ENCODE peak calls at places on chromosomes 1 and 21, in nine cellular contexts. M is CD8-positive, alpha-beta memory T cell; R is SK-N-SH; S is CD8-positive, alpha-beta T cell; I is tibial artery; G is heart right ventricle; W is tibial nerve; Q is caudate nucleus; B is epithelial cell of prostate. Z is an unnamed sample.

GRCh38 chr1:113303252-113303651 is 87.1 kb upstream of the MAGI3 start:
- DNase-seq in I (no peak), Q (no peak), W (no peak), R (no peak), G (no peak), B (no peak), M (no peak), S (no peak), Z (no peak)

GRCh38 chr1:247373721-247374141 is 42.1 kb upstream of the ZNF496 start:
- DNase-seq in Q (no peak), I (peak; percentile 47), B (no peak), G (peak; percentile 54), S (peak; percentile 46), M (peak; percentile 38), R (peak; percentile 38), W (peak; percentile 70), Z (no peak)

GRCh38 chr1:210342986-210343780 is 14.5 kb downstream of the HHAT start:
- DNase-seq in M (no peak), B (no peak), Q (no peak), G (no peak), R (no peak), I (no peak), W (no peak), S (no peak), Z (no peak)

GRCh38 chr1:7646981-7647901 is 123.9 kb upstream of the VAMP3 start:
- DNase-seq in M (peak; percentile 60), B (no peak), S (peak; percentile 60), W (peak; percentile 67), I (peak; percentile 47), R (peak; percentile 94), Q (peak; percentile 24), G (peak; percentile 60), Z (peak; percentile 71)

GRCh38 chr1:203519053-203519770 is 25.3 kb downstream of the OPTC start:
- DNase-seq in G (no peak), W (no peak), B (peak; percentile 52), M (no peak), S (no peak), Q (no peak), R (no peak), I (no peak), Z (no peak)

GRCh38 chr1:195866383-195867222 is 741.6 kb downstream of the KCNT2 start:
- DNase-seq in R (no peak), I (no peak), M (no peak), B (no peak), W (no peak), Q (no peak), G (no peak), S (no peak), Z (no peak)

GRCh38 chr1:38474738-38475623 is 384.6 kb downstream of the RRAGC start:
- DNase-seq in S (no peak), G (no peak), W (no peak), Q (no peak), M (no peak), I (no peak), R (no peak), B (no peak), Z (no peak)

GRCh38 chr1:245825128-245825901 is 670.5 kb downstream of the KIF26B start:
- DNase-seq in S (no peak), G (peak; percentile 10), B (no peak), M (no peak), R (no peak), W (no peak), I (no peak), Q (no peak), Z (no peak)

GRCh38 chr1:98289296-98289695 is 368.5 kb upstream of the DPYD start:
- DNase-seq in S (no peak), W (no peak), M (no peak), G (no peak), I (no peak), Q (no peak), R (no peak), B (no peak), Z (no peak)

GRCh38 chr1:48002142-48002541 is 5.0 kb upstream of the TRABD2B start:
- DNase-seq in R (no peak), B (no peak), M (no peak), I (no peak), G (no peak), Q (no peak), S (no peak), W (no peak), Z (no peak)

GRCh38 chr1:89578151-89578550 is 53.5 kb downstream of the LRRC8B start:
- DNase-seq in M (no peak), G (no peak), W (no peak), Q (no peak), I (no peak), S (no peak), R (no peak), B (no peak), Z (no peak)

GRCh38 chr1:171433451-171433850 is 51.9 kb upstream of the PRRC2C start:
- DNase-seq in Q (no peak), M (no peak), R (no peak), B (peak; percentile 54), I (no peak), G (no peak), W (no peak), S (no peak), Z (no peak)

GRCh38 chr21:45050361-45050785 is 24.0 kb upstream of the ADARB1 start:
- DNase-seq in S (no peak), G (no peak), I (peak; percentile 93), Q (no peak), B (no peak), M (no peak), W (no peak), R (no peak), Z (peak; percentile 22)

GRCh38 chr1:71919812-71920509 is 362.4 kb downstream of the NEGR1 start:
- DNase-seq in S (no peak), Q (no peak), M (no peak), R (no peak), B (no peak), I (no peak), W (no peak), G (no peak), Z (no peak)

GRCh38 chr1:200267937-200268336 is 141.9 kb downstream of the ZNF281 start:
- DNase-seq in M (no peak), G (no peak), Q (no peak), S (no peak), B (no peak), R (no peak), I (no peak), W (no peak), Z (no peak)

GRCh38 chr1:199460933-199461332 is 566.6 kb upstream of the NR5A2 start:
- DNase-seq in R (no peak), M (no peak), S (no peak), Q (no peak), G (no peak), W (peak; percentile 6), I (no peak), B (no peak), Z (no peak)

GRCh38 chr1:25875856-25876692 is 566 bp upstream of the PAQR7 start:
- DNase-seq in Q (no peak), R (no peak), I (no peak), W (no peak), S (no peak), B (no peak), G (no peak), M (no peak), Z (no peak)

GRCh38 chr1:53314096-53314495 is 13.8 kb downstream of the LRP8 start:
- DNase-seq in G (no peak), S (no peak), Q (no peak), R (no peak), I (no peak), M (no peak), B (no peak), W (no peak), Z (no peak)

GRCh38 chr21:43637530-43637929 is 21.8 kb downstream of the HSF2BP start:
- DNase-seq in M (no peak), R (no peak), B (no peak), I (no peak), G (no peak), Q (no peak), W (no peak), S (no peak), Z (no peak)

GRCh38 chr1:54407201-54407956 is 1.2 kb upstream of the SSBP3 start:
- DNase-seq in B (peak; percentile 80), Q (peak; percentile 53), I (peak; percentile 83), R (peak; percentile 75), S (peak; percentile 52), G (peak; percentile 87), W (peak; percentile 85), M (peak; percentile 50), Z (peak; percentile 38)

GRCh38 chr21:41777934-41778815 is 11.3 kb upstream of the RIPK4 start:
- DNase-seq in R (peak; percentile 81), G (peak; percentile 84), I (peak; percentile 92), Q (peak; percentile 19), M (no peak), W (peak; percentile 96), S (no peak), B (no peak), Z (peak; percentile 61)
- H3K27ac ChIP-seq in R (peak overlapping the region; percentile 6), G (no peak overlapping the region), I (peak overlapping the region; percentile 74), Q (no peak overlapping the region), M (no peak overlapping the region), W (no peak overlapping the region), S (no peak overlapping the region), B (peak overlapping the region; percentile 57), Z (no peak overlapping the region)

DNA sequence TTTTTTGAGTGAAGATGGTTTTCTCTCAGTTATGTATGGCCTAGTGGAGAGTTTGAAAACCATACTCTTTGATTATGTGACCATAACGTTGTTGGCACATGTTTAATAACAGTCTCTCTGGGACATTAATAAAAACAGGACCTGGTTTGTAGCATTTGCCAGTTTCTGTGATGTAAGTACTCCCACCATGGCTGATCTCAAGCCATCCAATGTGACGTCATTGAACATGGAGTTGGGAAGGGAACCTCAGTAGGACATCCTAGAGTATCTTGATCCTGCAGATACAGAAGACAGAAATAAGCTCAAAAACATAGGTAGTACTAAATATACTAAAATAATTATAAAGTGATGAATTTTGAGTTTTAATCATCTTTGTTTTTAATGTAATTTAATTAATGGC is 107.0 kb downstream of the ACTL8 start:
- DNase-seq in I (no peak), W (no peak), B (no peak), G (no peak), S (no peak), Q (no peak), R (no peak), M (no peak), Z (no peak)
- H3K27ac ChIP-seq in I (no peak overlapping the region), W (no peak overlapping the region), B (no peak overlapping the region), G (no peak overlapping the region), S (no peak overlapping the region), Q (no peak overlapping the region), R (no peak overlapping the region), M (no peak overlapping the region), Z (no peak overlapping the region)

DNA sequence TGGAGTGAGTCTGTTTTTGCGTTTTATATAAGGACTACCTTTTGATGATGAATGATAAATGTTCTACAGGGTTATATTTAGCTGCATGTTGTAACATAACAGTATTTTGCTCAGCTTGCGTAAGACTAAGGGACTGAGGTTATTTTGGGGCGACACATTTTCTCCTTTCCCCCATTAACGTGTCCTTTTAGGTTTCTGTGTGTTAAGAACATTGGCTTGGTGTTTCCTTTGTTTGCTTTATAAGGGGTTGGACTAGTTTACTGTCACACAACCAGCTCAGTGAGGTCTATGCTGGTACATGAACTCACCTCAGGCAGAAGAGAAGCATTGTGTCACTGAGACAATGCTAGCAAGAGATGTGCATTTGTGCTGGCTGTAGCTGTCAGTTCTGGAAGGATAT is 62.4 kb downstream of the CDC14A start:
- DNase-seq in G (no peak), W (no peak), M (no peak), Q (no peak), S (no peak), B (peak; percentile 10), I (no peak), R (no peak), Z (no peak)
- H3K27ac ChIP-seq in G (no peak overlapping the region), W (no peak overlapping the region), M (peak overlapping the region; percentile 25), Q (no peak overlapping the region), S (no peak overlapping the region), B (no peak overlapping the region), I (no peak overlapping the region), R (no peak overlapping the region), Z (no peak overlapping the region)

GRCh38 chr1:83086346-83086745 is 912.6 kb downstream of the TTLL7 start:
- DNase-seq in B (peak; percentile 16), Q (no peak), G (no peak), W (no peak), S (no peak), R (no peak), M (no peak), I (no peak), Z (no peak)
- H3K27ac ChIP-seq in B (peak overlapping the region; percentile 15), Q (no peak overlapping the region), G (no peak overlapping the region), W (no peak overlapping the region), S (no peak overlapping the region), R (no peak overlapping the region), M (no peak overlapping the region), I (no peak overlapping the region), Z (no peak overlapping the region)